ENCODE peak calls at places on chromosomes 5 and 9, in four cellular contexts. Q, W, M and E are unnamed samples.

GRCh38 chr5:172144291-172144815 is 43.7 kb downstream of the STK10 start:
- DNase-seq in M (peak), Q (peak), W (no peak), E (no peak)

GRCh38 chr5:141961466-141961865 is 3.5 kb upstream of the PCDH12 start:
- DNase-seq in W (no peak), M (no peak), Q (no peak), E (no peak)

GRCh38 chr5:137666109-137666850 is 69.6 kb downstream of the KLHL3 start:
- DNase-seq in M (peak), W (peak), Q (no peak), E (peak)

GRCh38 chr5:153970496-153970895 is 68.2 kb downstream of the FAM114A2 start:
- DNase-seq in Q (no peak), W (no peak), M (no peak), E (no peak)

GRCh38 chr5:157269165-157269671 is 3.3 kb downstream of the CYFIP2 start:
- DNase-seq in Q (peak), M (no peak), W (peak), E (peak)

GRCh38 chr5:79318935-79319614 is 83.1 kb downstream of the JMY start:
- DNase-seq in W (no peak), Q (no peak), M (peak), E (peak)

GRCh38 chr9:1200847-1201251 is 150.7 kb downstream of the DMRT2 start:
- DNase-seq in M (no peak), Q (no peak), W (no peak), E (no peak)

GRCh38 chr5:111960466-111961215 is 203.6 kb upstream of the NREP start:
- DNase-seq in M (no peak), W (no peak), Q (no peak), E (peak)

GRCh38 chr9:74361508-74361907 is 135.6 kb upstream of the RORB start:
- DNase-seq in M (no peak), Q (no peak), W (no peak), E (no peak)

GRCh38 chr5:14630706-14631105 is 33.8 kb upstream of the OTULIN start:
- DNase-seq in M (no peak), Q (no peak), W (no peak), E (no peak)

GRCh38 chr5:133026664-133027153 is 360 bp upstream of the ZCCHC10 start:
- DNase-seq in W (no peak), Q (no peak), M (no peak), E (no peak)

GRCh38 chr9:94860678-94861588 is 134.4 kb downstream of the AOPEP start:
- DNase-seq in W (peak), M (peak), Q (peak), E (peak)

GRCh38 chr5:148002471-148002870 is 61.3 kb upstream of the SPINK5 start:
- DNase-seq in M (no peak), W (no peak), Q (no peak), E (no peak)

GRCh38 chr9:95822583-95823431 is 52.7 kb upstream of the ERCC6L2 start:
- DNase-seq in W (no peak), M (peak), Q (no peak), E (peak)

GRCh38 chr9:123769723-123770122 is 160.2 kb downstream of the DENND1A start:
- DNase-seq in M (no peak), Q (no peak), W (no peak), E (no peak)

GRCh38 chr5:169763437-169764301 is 126.6 kb downstream of the DOCK2 start:
- DNase-seq in W (no peak), Q (no peak), M (no peak), E (peak)

GRCh38 chr9:137027369-137028012 is 546 bp downstream of the ABCA2 start:
- DNase-seq in M (no peak), Q (no peak), W (no peak), E (no peak)

GRCh38 chr5:168946363-168946762 is 354.6 kb downstream of the SLIT3 start:
- DNase-seq in M (peak), Q (no peak), W (no peak), E (no peak)

GRCh38 chr9:394347-395052 is 179.8 kb downstream of the DOCK8 start:
- DNase-seq in Q (no peak), W (no peak), M (no peak), E (no peak)

GRCh38 chr9:130860458-130861316 is 25.6 kb downstream of the ABL1 start:
- DNase-seq in Q (no peak), M (peak), W (no peak), E (peak)

GRCh38 chr5:173233347-173234128 is 1.5 kb downstream of the NKX2-5 start:
- DNase-seq in M (no peak), W (no peak), Q (no peak), E (no peak)

GRCh38 chr5:62143268-62144229 is 162.5 kb upstream of the KIF2A start:
- DNase-seq in M (no peak), Q (peak), W (no peak), E (peak)

GRCh38 chr5:79202076-79202475 is 33.9 kb upstream of the JMY start:
- DNase-seq in W (no peak), Q (no peak), M (peak), E (no peak)

GRCh38 chr5:1761453-1761755 is 38.2 kb downstream of the MRPL36 start:
- DNase-seq in W (no peak), Q (no peak), M (no peak), E (no peak)

GRCh38 chr5:10453564-10453963 is 11.9 kb downstream of the ROPN1L start:
- DNase-seq in W (no peak), Q (no peak), M (no peak), E (peak)

GRCh38 chr9:18208166-18209059 is 265.5 kb upstream of the ADAMTSL1 start:
- DNase-seq in Q (peak), W (peak), M (peak), E (peak)

GRCh38 chr9:37209431-37210386 is 89.3 kb downstream of the ZCCHC7 start:
- DNase-seq in W (no peak), M (no peak), Q (peak), E (peak)

GRCh38 chr5:160250226-160250625 is 20.9 kb downstream of the FABP6 start:
- DNase-seq in M (no peak), W (no peak), Q (no peak), E (no peak)

GRCh38 chr5:150438873-150439546 is 10.5 kb downstream of the RPS14 start:
- DNase-seq in M (no peak), Q (no peak), W (no peak), E (peak)

GRCh38 chr9:86939311-86939710 is 8.0 kb downstream of the GAS1 start:
- DNase-seq in Q (no peak), W (no peak), M (no peak), E (no peak)

DNA sequence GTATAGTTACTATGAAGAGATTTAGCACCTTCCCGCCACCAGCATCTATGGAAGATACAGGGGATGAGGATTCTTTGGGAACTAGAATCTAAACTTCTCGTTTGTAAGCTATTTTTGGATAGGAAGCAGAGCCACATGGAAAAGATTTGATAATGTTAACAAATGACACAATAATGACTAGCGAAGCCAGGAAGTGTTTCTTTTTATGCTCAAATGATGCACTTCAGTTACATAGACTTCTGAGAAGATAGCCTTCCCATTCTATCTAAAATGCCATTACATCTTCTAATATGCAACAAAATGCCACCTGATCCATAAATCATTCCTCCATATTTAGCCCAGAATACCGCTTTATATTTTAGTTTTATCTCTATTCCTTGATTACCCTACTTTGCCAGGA is 17.0 kb upstream of the TNC start:
- DNase-seq in Q (no peak), M (no peak), W (no peak), E (peak)
- H3K27ac ChIP-seq in Q (no peak), M (no peak), W (no peak), E (peak)

GRCh38 chr9:76321185-76321828 is 72.9 kb downstream of the RFK start:
- DNase-seq in Q (no peak), W (no peak), M (peak), E (peak)
- TF ChIP-seq CTCF in Q (no peak), W (no peak), M (peak), E (no peak)

GRCh38 chr9:98804083-98804482 is 3.4 kb upstream of the GALNT12 start:
- DNase-seq in Q (no peak), M (no peak), W (no peak), E (no peak)
- H3K27ac ChIP-seq in Q (no peak), M (no peak), W (no peak), E (no peak)

DNA sequence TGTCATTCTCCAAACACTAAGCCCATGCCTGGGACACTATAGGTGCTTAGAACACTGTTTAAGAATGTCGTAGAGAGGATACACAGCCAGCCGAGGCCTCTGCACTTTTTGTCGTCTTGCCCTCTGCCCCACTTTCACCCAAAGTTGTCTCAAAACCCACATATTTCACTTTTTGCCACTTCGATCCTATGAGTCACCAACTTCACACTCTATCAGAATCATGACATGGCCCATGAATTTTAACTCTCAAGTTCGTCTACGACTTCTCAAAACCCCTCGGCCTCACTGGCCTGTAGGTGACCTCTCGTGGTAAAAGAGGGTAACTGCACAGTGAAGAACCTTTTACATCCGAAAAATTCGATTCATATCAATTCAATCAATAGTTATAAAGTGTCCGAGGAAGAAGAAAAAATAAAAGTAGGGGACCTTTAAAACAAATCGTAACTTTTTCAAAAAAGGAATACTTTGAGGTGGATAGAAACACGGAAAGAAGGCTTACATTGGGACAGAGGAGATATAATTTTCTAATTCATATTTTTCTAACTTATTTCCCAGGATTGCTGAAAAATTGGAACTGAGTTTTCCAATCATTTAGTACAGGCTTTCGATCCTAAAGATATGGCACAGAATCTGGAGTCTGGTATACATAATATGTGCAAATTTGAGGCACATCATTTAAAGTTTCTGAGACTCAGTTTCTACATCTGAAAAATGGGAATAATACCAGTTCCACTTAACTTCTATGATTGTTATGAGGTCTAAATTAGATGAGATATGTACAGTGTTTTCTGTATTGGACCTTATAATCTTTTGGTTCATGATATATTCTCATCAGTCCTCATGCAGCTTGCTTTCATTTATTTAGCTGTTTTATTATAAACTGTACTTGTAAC is 122.6 kb downstream of the APBA1 start:
- DNase-seq in Q (peak), W (peak), M (peak), E (peak)
- TF ChIP-seq CTCF in Q (peak), W (peak), M (peak), E (peak)

GRCh38 chr9:131954299-131954698 is 125.4 kb downstream of the MED27 start:
- DNase-seq in W (no peak), M (no peak), Q (peak), E (no peak)
- H3K27ac ChIP-seq in W (no peak), M (no peak), Q (no peak), E (no peak)

GRCh38 chr5:163822548-163822947 is 317.1 kb downstream of the MAT2B start:
- DNase-seq in M (no peak), Q (no peak), W (no peak), E (no peak)
- TF ChIP-seq CTCF in M (no peak), Q (no peak), W (no peak), E (no peak)

DNA sequence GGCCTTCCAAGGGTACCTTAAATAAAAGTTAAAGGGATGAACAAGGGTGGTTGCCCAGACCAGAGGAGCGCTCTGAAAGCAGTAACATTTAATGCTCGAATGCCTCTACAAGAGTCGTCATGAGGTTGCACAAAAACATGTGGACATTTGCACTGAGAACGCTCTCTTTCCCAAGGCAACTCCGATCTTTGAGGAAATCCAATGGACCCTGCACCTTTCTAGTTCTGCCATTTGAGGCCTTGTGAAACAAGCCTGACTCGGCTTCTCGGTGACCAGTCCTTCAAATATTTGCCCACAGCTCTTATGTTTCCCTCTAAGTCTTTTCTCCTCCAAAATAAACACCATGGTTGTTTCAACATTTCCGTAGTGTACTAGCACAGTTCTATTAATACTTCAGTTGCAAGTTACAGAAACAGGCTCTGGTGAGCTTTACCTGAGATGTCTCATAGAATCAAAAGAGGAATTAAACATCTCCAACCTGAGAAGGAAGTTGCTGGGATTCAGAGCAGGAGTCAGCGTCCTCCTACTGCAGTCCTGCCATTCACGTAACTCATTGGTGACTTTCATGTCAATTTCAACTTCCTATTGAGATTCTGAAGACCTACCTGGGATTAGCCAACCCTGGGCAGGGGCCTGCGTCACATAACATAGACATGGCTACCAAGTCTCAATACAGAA is 168.8 kb upstream of the RAI14 start:
- DNase-seq in M (peak), W (no peak), Q (no peak), E (peak)
- H3K27ac ChIP-seq in M (peak), W (no peak), Q (no peak), E (peak)